ENCODE peak calls at places on chromosomes 5 and 9, in six cellular contexts. G is epithelial cell of proximal tubule, U is AG10803, Q is Peyer's patch, W is sigmoid colon, R is A549. N is an unnamed sample.

GRCh38 chr9:121771851-121772599 is 120.6 kb downstream of the DAB2IP start:
- DNase-seq in Q (no peak), R (no peak), W (peak), U (no peak), G (no peak), N (no peak)

GRCh38 chr5:374631-375335 is 53.3 kb downstream of the AHRR start:
- DNase-seq in G (no peak), Q (peak), U (no peak), W (peak), R (no peak), N (no peak)

GRCh38 chr5:107092695-107093094 is 578.0 kb downstream of the EFNA5 start:
- DNase-seq in Q (no peak), R (no peak), W (no peak), U (no peak), G (no peak), N (no peak)

GRCh38 chr5:115424030-115424429 is 120.5 kb downstream of the FEM1C start:
- DNase-seq in G (no peak), R (no peak), W (no peak), Q (no peak), U (no peak), N (no peak)

GRCh38 chr9:98318041-98318790 is 62.8 kb upstream of the TBC1D2 start:
- DNase-seq in R (no peak), G (no peak), W (no peak), Q (no peak), U (no peak), N (no peak)

GRCh38 chr5:158856794-158857193 is 242.9 kb downstream of the EBF1 start:
- DNase-seq in W (no peak), G (no peak), U (no peak), Q (no peak), R (no peak), N (no peak)

GRCh38 chr9:117917873-117918272 is 213.7 kb downstream of the TLR4 start:
- DNase-seq in G (no peak), U (no peak), W (no peak), R (no peak), Q (no peak), N (no peak)

GRCh38 chr9:122226142-122226757 is 2.5 kb downstream of the LHX6 start:
- DNase-seq in Q (no peak), G (no peak), W (no peak), U (no peak), R (no peak), N (no peak)

GRCh38 chr5:133030343-133031005 is 4.1 kb upstream of the ZCCHC10 start:
- DNase-seq in R (no peak), Q (no peak), G (no peak), U (no peak), W (no peak), N (no peak)

GRCh38 chr5:14664270-14665109 is at the start of gene OTULIN:
- DNase-seq in Q (peak), R (peak), W (peak), G (no peak), U (peak), N (peak)

GRCh38 chr5:62299600-62299999 is 6.4 kb upstream of the KIF2A start:
- DNase-seq in R (no peak), W (no peak), Q (no peak), G (no peak), U (no peak), N (no peak)

GRCh38 chr5:39005566-39006232 is 68.5 kb downstream of the RICTOR start:
- DNase-seq in G (no peak), R (peak), U (peak), W (no peak), Q (no peak), N (peak)

GRCh38 chr5:122341087-122341486 is 29.1 kb downstream of the SNCAIP start:
- DNase-seq in Q (no peak), W (no peak), U (no peak), R (no peak), G (no peak), N (no peak)

GRCh38 chr5:116274251-116274650 is 189.4 kb downstream of the COMMD10 start:
- DNase-seq in Q (no peak), U (no peak), W (no peak), R (no peak), G (no peak), N (no peak)

GRCh38 chr5:41682641-41683040 is 172.2 kb upstream of the PLCXD3 start:
- DNase-seq in U (no peak), Q (no peak), G (no peak), R (no peak), W (no peak), N (no peak)

GRCh38 chr9:99335280-99335679 is 113.2 kb downstream of the SEC61B start:
- DNase-seq in R (no peak), U (no peak), Q (no peak), W (no peak), G (no peak), N (no peak)

GRCh38 chr9:24552526-24552925 is 6.8 kb upstream of the IZUMO3 start:
- DNase-seq in U (no peak), Q (no peak), W (no peak), R (no peak), G (no peak), N (no peak)

GRCh38 chr9:27094640-27095039 is 14.4 kb upstream of the TEK start:
- DNase-seq in Q (no peak), R (no peak), U (peak), W (no peak), G (peak), N (peak)

GRCh38 chr5:11182441-11183080 is 421.5 kb upstream of the DAP start:
- DNase-seq in G (no peak), U (peak), R (peak), Q (no peak), W (no peak), N (peak)

GRCh38 chr9:10112070-10112469 is 500.7 kb downstream of the PTPRD start:
- DNase-seq in W (no peak), Q (no peak), U (no peak), R (no peak), G (no peak), N (no peak)

GRCh38 chr5:37771203-37771611 is 68.6 kb downstream of the GDNF start:
- DNase-seq in W (peak), Q (no peak), G (no peak), R (no peak), U (no peak), N (peak)

GRCh38 chr9:127769101-127769500 is 9.4 kb downstream of the SH2D3C start:
- DNase-seq in U (no peak), R (no peak), G (no peak), W (no peak), Q (no peak), N (no peak)

GRCh38 chr9:127768666-127769065 is 9.8 kb downstream of the SH2D3C start:
- DNase-seq in Q (no peak), W (no peak), U (no peak), R (no peak), G (no peak), N (no peak)

GRCh38 chr9:127767405-127767804 is 11.1 kb downstream of the SH2D3C start:
- DNase-seq in G (no peak), W (no peak), R (no peak), Q (no peak), U (no peak), N (no peak)

GRCh38 chr9:127769985-127770904 is 8.2 kb downstream of the SH2D3C start:
- DNase-seq in Q (no peak), R (no peak), W (no peak), U (no peak), G (no peak), N (no peak)

DNA sequence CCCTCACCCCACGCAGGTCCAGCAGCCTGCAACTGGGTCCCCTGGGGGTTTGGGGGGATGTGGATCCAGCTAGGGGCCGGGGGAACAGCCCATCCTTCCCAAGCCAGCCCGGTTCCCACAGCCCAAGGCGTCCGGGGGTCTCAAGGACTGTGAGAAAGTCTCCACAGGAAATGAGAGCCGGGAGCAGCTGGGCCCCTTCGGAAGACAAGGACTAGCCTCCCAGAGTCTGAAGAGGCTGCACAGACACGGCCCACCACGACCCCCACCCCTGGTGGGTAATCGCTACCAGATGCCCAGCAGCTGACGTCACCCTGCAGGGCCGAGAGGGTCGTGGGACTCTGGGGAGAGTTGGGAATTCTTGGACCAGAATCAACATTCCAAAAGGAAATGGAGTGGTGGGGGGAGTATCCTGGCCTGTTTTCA is 10.5 kb downstream of the SH2D3C start:
- DNase-seq in U (no peak), W (no peak), G (no peak), Q (no peak), R (no peak), N (no peak)
- H3K4me3 ChIP-seq in U (no peak), W (no peak), G (no peak), Q (no peak), R (no peak), N (no peak)

GRCh38 chr5:126846344-126846743 is 69.4 kb downstream of the LMNB1 start:
- DNase-seq in G (no peak), W (no peak), Q (no peak), R (no peak), U (peak), N (peak)
- TF ChIP-seq CTCF in G (no peak), W (no peak), Q (no peak), R (peak), U (peak), N (peak)

GRCh38 chr9:104911029-104911607 is 16.8 kb downstream of the ABCA1 start:
- DNase-seq in W (no peak), Q (no peak), G (no peak), U (no peak), R (no peak), N (peak)
- H3K4me3 ChIP-seq in W (no peak), Q (no peak), G (no peak), U (no peak), R (no peak), N (no peak)

GRCh38 chr9:131800885-131801284 is 61.0 kb upstream of the RAPGEF1 start:
- DNase-seq in U (no peak), W (no peak), Q (no peak), R (no peak), G (no peak), N (no peak)

GRCh38 chr9:131803758-131804411 is 64.0 kb upstream of the RAPGEF1 start:
- DNase-seq in Q (no peak), U (no peak), W (no peak), R (no peak), G (no peak), N (no peak)

GRCh38 chr9:131800366-131800765 is 60.5 kb upstream of the RAPGEF1 start:
- DNase-seq in W (no peak), G (no peak), U (no peak), R (no peak), Q (no peak), N (no peak)

GRCh38 chr9:131799177-131799823 is 59.4 kb upstream of the RAPGEF1 start:
- DNase-seq in G (no peak), Q (peak), R (no peak), W (no peak), U (peak), N (peak)

DNA sequence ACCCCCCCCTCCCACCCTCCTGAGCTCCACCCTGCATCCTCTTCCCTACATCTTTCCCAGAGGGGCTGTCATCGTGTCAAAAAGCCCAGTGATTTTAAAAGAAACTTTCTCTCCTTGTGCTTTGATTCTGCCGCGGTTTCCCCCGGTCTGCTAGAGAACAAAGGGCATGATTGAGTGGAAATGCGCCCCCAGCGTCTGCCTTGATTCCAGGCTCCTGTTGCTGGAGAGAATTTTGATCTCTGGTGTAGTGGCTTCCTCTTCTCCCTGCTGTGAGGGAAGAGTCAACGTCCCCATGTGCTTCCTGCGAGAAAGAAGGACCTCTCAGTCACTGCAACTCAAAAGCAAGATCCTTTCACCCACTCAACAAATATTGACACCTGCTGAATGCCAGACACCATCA is 61.9 kb upstream of the RAPGEF1 start:
- DNase-seq in U (no peak), W (no peak), G (no peak), R (no peak), Q (no peak), N (no peak)
- TF ChIP-seq CTCF in U (no peak), W (no peak), G (no peak), R (no peak), Q (no peak), N (peak)

GRCh38 chr5:163260471-163260870 is 176.9 kb upstream of the CCNG1 start:
- DNase-seq in G (no peak), W (no peak), R (no peak), U (no peak), Q (no peak), N (no peak)
- H3K4me3 ChIP-seq in G (no peak), W (no peak), R (no peak), U (no peak), Q (no peak), N (no peak)

DNA sequence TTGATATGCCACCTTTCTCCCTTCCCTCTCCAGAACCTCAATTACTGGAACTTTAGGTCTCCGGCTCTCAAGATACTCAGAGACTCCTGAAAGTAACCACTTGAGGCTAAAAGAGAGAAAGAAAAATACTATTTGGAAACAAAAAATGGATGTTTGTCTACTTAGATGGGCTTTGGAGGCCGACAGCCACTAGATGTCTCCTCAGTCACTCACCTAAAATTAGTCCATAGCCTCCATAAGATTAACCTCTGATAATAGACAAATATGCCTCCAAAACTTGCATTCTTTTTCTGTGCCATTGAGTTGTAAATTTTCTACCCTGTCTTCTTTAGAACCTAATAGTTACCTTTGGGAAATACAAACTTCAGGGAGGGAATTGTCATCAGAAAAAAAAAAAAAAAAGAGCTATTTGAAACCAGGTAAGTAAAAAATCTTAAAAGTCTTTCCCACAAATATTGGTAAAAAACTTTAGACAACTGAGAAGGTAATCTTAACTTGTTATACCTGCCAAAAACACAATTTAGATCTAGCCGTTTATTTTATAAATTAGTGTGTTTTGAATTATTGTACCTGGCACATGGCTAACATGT is 11.2 kb upstream of the PCDH1 start:
- DNase-seq in W (no peak), G (no peak), U (no peak), Q (no peak), R (no peak), N (peak)
- TF ChIP-seq CTCF in W (no peak), G (peak), U (peak), Q (peak), R (peak), N (peak)

N was measured in choroid plexus epithelial cell.